ENCODE peak calls at places on chromosomes 7 and 10, in four cellular contexts. One of them, this sample, is unnamed.

GRCh38 chr7:117283371-117283770 is 39.5 kb downstream of the WNT2 start:
- DNase-seq in K562: no peak
- DNase-seq in HepG2: no peak
- DNase-seq in GM12878: no peak
- DNase-seq in this sample: no peak

GRCh38 chr7:156145996-156146395 is 333.7 kb upstream of the SHH start:
- DNase-seq in K562: no peak
- DNase-seq in GM12878: no peak
- DNase-seq in HepG2: no peak
- DNase-seq in this sample: no peak

GRCh38 chr10:132264306-132264950 is 43.3 kb downstream of the STK32C start:
- DNase-seq in K562: no peak
- DNase-seq in HepG2: no peak
- DNase-seq in GM12878: no peak
- DNase-seq in this sample: no peak

GRCh38 chr10:79442171-79443040 is 3.0 kb downstream of the ZCCHC24 start:
- DNase-seq in HepG2: no peak
- DNase-seq in K562: no peak
- DNase-seq in GM12878: no peak
- DNase-seq in this sample: no peak

GRCh38 chr7:111083423-111083822 is 7.5 kb upstream of the LRRN3 start:
- DNase-seq in K562: no peak
- DNase-seq in HepG2: no peak
- DNase-seq in GM12878: peak
- DNase-seq in this sample: no peak

GRCh38 chr7:5643280-5643679 is 138.2 kb downstream of the RNF216 start:
- DNase-seq in GM12878: no peak
- DNase-seq in HepG2: no peak
- DNase-seq in K562: peak
- DNase-seq in this sample: no peak

GRCh38 chr7:24713850-24714675 is 43.2 kb downstream of the GSDME start:
- DNase-seq in HepG2: no peak
- DNase-seq in GM12878: no peak
- DNase-seq in K562: no peak
- DNase-seq in this sample: no peak

GRCh38 chr7:116357776-116358670 is 141.5 kb upstream of the CAV2 start:
- DNase-seq in HepG2: no peak
- DNase-seq in K562: no peak
- DNase-seq in GM12878: no peak
- DNase-seq in this sample: no peak

GRCh38 chr10:122419016-122419415 is 35.4 kb upstream of the ARMS2 start:
- DNase-seq in HepG2: no peak
- DNase-seq in K562: no peak
- DNase-seq in GM12878: no peak
- DNase-seq in this sample: no peak

GRCh38 chr7:69403169-69403568 is 195.1 kb upstream of the AUTS2 start:
- DNase-seq in HepG2: no peak
- DNase-seq in K562: no peak
- DNase-seq in GM12878: no peak
- DNase-seq in this sample: peak

GRCh38 chr10:79053081-79053434 is 15.7 kb upstream of the ZMIZ1 start:
- DNase-seq in HepG2: no peak
- DNase-seq in K562: no peak
- DNase-seq in GM12878: no peak
- DNase-seq in this sample: no peak

GRCh38 chr7:81408728-81409127 is 361.1 kb downstream of the HGF start:
- DNase-seq in GM12878: no peak
- DNase-seq in HepG2: no peak
- DNase-seq in K562: no peak
- DNase-seq in this sample: no peak

GRCh38 chr10:24952701-24953349 is 419 bp upstream of the PRTFDC1 start:
- DNase-seq in GM12878: no peak
- DNase-seq in K562: peak
- DNase-seq in HepG2: no peak
- DNase-seq in this sample: peak

GRCh38 chr10:73110345-73110849 is at the start of gene NUDT13:
- DNase-seq in K562: peak
- DNase-seq in GM12878: peak
- DNase-seq in HepG2: peak
- DNase-seq in this sample: peak

GRCh38 chr10:97816609-97817008 is 33.0 kb upstream of the GOLGA7B start:
- DNase-seq in K562: no peak
- DNase-seq in GM12878: no peak
- DNase-seq in HepG2: no peak
- DNase-seq in this sample: no peak

GRCh38 chr10:133100706-133101463 is 13.2 kb downstream of the ADGRA1 start:
- DNase-seq in GM12878: no peak
- DNase-seq in HepG2: no peak
- DNase-seq in K562: peak
- DNase-seq in this sample: peak

GRCh38 chr10:119357389-119358139 is 150.2 kb downstream of the GRK5 start:
- DNase-seq in HepG2: no peak
- DNase-seq in K562: no peak
- DNase-seq in GM12878: no peak
- DNase-seq in this sample: no peak

DNA sequence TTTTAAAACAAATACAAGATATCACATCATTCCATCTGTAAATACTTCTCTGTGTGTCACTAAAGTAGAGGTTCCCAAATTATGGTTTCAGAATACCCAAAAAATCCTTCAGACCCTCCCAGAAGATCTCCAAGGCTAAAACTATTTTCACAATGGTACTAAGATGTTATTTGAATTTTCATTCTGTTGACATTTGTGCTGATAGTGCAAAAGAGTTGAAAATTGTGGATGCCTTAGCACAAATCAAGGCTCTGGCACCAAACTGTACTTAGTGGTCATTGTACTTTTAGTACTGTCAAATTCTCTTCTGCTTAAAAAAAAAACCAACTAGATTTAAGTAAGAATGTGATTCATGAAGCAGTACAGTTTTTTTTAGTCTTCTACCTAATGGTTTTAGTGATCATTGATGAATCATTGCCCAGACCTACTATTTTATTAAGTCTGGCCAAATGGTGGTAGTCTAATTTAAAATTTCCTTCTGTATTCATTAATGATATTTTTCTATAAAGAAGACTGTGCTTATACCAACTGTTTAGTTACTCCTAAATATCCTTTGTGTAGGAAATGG is 50.5 kb downstream of the TPST1 start:
- DNase-seq in K562: no peak
- DNase-seq in HepG2: no peak
- DNase-seq in GM12878: no peak
- DNase-seq in this sample: no peak
- TF ChIP-seq BHLHE40 in K562: no peak
- TF ChIP-seq BHLHE40 in HepG2: no peak
- TF ChIP-seq BHLHE40 in GM12878: no peak
- TF ChIP-seq BHLHE40 in this sample: no peak

GRCh38 chr10:69856601-69857166 is 55.0 kb downstream of the COL13A1 start:
- DNase-seq in GM12878: no peak
- DNase-seq in HepG2: no peak
- DNase-seq in K562: peak
- DNase-seq in this sample: no peak
- TF ChIP-seq SP1 in GM12878: no peak
- TF ChIP-seq SP1 in HepG2: no peak
- TF ChIP-seq SP1 in K562: no peak
- TF ChIP-seq SP1 in this sample: no peak

GRCh38 chr10:130571674-130572073 is 435.5 kb downstream of the GLRX3 start:
- DNase-seq in K562: no peak
- DNase-seq in HepG2: no peak
- DNase-seq in GM12878: no peak
- DNase-seq in this sample: no peak

GRCh38 chr10:130567436-130567835 is 431.2 kb downstream of the GLRX3 start:
- DNase-seq in K562: no peak
- DNase-seq in GM12878: no peak
- DNase-seq in HepG2: no peak
- DNase-seq in this sample: no peak

GRCh38 chr10:130570119-130570518 is 433.9 kb downstream of the GLRX3 start:
- DNase-seq in K562: no peak
- DNase-seq in GM12878: no peak
- DNase-seq in HepG2: no peak
- DNase-seq in this sample: no peak

GRCh38 chr10:130573446-130573845 is 437.3 kb downstream of the GLRX3 start:
- DNase-seq in GM12878: no peak
- DNase-seq in K562: no peak
- DNase-seq in HepG2: no peak
- DNase-seq in this sample: no peak

DNA sequence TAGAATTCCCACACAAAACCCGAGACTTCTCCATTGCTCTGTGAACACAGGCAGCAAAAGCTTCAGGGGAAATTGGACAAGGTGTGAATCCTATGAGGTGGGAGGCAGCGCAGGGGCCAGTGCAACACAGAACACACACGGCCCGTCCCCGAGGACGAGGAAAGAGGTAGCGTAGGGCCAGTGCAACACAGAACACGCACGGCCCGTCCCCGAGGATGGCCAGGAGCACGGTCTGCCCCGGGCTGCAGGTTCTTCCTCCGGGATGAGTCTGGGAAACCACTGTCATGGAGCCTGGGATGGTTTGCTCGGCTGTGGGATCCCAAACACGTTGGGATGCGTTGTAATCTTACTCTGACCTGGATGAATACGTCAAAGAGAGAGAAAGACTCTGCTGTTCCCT is 432.1 kb downstream of the GLRX3 start:
- DNase-seq in K562: no peak
- DNase-seq in HepG2: no peak
- DNase-seq in GM12878: no peak
- DNase-seq in this sample: no peak
- TF ChIP-seq TARDBP in K562: no peak
- TF ChIP-seq TARDBP in HepG2: no peak
- TF ChIP-seq TARDBP in GM12878: no peak
- TF ChIP-seq TARDBP in this sample: no peak

DNA sequence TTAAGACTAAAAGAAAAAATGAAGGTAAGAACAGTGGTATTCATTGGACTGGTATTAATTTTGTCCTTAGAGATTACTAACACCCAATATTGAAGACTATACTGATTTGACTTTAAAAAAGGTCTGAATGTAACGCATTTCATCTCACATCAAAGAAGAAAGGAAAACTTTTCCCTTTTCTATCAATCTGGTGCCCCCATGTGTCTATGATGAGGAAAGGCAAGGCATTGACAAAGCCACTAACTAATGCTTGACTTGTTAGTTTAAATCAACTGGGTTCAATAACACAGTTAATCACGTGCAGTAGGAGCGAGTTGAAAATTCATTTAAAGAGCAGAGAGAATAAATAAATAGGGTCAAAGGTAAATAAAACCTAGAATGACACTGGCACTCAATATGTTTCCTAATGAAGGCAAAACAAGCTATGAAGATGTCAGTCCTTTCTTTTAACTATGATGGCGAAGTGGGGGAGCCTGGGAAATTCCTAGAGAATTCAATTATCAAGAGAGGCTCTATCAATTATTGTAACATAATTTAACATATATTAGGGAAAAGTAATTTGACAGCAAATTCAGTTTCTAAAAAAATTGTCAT is 180.9 kb downstream of the ANK3 start:
- DNase-seq in HepG2: peak
- DNase-seq in GM12878: no peak
- DNase-seq in K562: peak
- DNase-seq in this sample: peak
- TF ChIP-seq BHLHE40 in HepG2: no peak
- TF ChIP-seq BHLHE40 in GM12878: peak
- TF ChIP-seq BHLHE40 in K562: no peak
- TF ChIP-seq BHLHE40 in this sample: no peak